ENCODE peak calls at places on chromosomes 2 and 18, in four cellular contexts. One of them, this sample, is unnamed.

GRCh38 chr18:27363918-27364317 is 178.8 kb upstream of the CHST9 start:
- DNase-seq in upper lobe of right lung: no peak
- DNase-seq in lower lobe of right lung: no peak
- DNase-seq in endothelial cell of umbilical vein: no peak
- DNase-seq in this sample: no peak

GRCh38 chr2:172415759-172416158 is 11.6 kb upstream of the ITGA6 start:
- DNase-seq in endothelial cell of umbilical vein: no peak
- DNase-seq in lower lobe of right lung: no peak
- DNase-seq in upper lobe of right lung: no peak
- DNase-seq in this sample: no peak

GRCh38 chr2:132979339-132980093 is 309.5 kb upstream of the LYPD1 start:
- DNase-seq in lower lobe of right lung: no peak
- DNase-seq in endothelial cell of umbilical vein: no peak
- DNase-seq in upper lobe of right lung: no peak
- DNase-seq in this sample: no peak

GRCh38 chr2:150267651-150268415 is 219.6 kb downstream of the RND3 start:
- DNase-seq in endothelial cell of umbilical vein: no peak
- DNase-seq in lower lobe of right lung: no peak
- DNase-seq in upper lobe of right lung: no peak
- DNase-seq in this sample: no peak

GRCh38 chr2:33071591-33071990 is 124.8 kb downstream of the LTBP1 start:
- DNase-seq in endothelial cell of umbilical vein: no peak
- DNase-seq in lower lobe of right lung: no peak
- DNase-seq in upper lobe of right lung: no peak
- DNase-seq in this sample: no peak

GRCh38 chr2:47056374-47056773 is 98.7 kb downstream of the STPG4 start:
- DNase-seq in upper lobe of right lung: no peak
- DNase-seq in lower lobe of right lung: no peak
- DNase-seq in endothelial cell of umbilical vein: no peak
- DNase-seq in this sample: no peak

GRCh38 chr2:174629514-174629913 is 31.9 kb upstream of the WIPF1 start:
- DNase-seq in upper lobe of right lung: no peak
- DNase-seq in lower lobe of right lung: no peak
- DNase-seq in endothelial cell of umbilical vein: no peak
- DNase-seq in this sample: no peak

GRCh38 chr18:54983041-54983686 is 23.9 kb upstream of the CCDC68 start:
- DNase-seq in upper lobe of right lung: no peak
- DNase-seq in lower lobe of right lung: no peak
- DNase-seq in endothelial cell of umbilical vein: peak; percentile 59
- DNase-seq in this sample: no peak

GRCh38 chr2:42901076-42901645 is 108.8 kb upstream of the HAAO start:
- DNase-seq in lower lobe of right lung: no peak
- DNase-seq in upper lobe of right lung: no peak
- DNase-seq in endothelial cell of umbilical vein: peak; percentile 18
- DNase-seq in this sample: no peak

GRCh38 chr2:181779288-181779871 is 99.1 kb upstream of the NEUROD1 start:
- DNase-seq in upper lobe of right lung: no peak
- DNase-seq in endothelial cell of umbilical vein: peak; percentile 91
- DNase-seq in lower lobe of right lung: no peak
- DNase-seq in this sample: no peak

GRCh38 chr2:140998577-140998976 is 1132.2 kb downstream of the LRP1B start:
- DNase-seq in endothelial cell of umbilical vein: no peak
- DNase-seq in upper lobe of right lung: no peak
- DNase-seq in lower lobe of right lung: no peak
- DNase-seq in this sample: no peak

GRCh38 chr2:39697480-39697879 is 31.8 kb downstream of the TMEM178A start:
- DNase-seq in endothelial cell of umbilical vein: peak; percentile 10
- DNase-seq in lower lobe of right lung: no peak
- DNase-seq in upper lobe of right lung: peak; percentile 70
- DNase-seq in this sample: no peak

GRCh38 chr2:71348302-71348701 is 16.7 kb downstream of the ZNF638 start:
- DNase-seq in endothelial cell of umbilical vein: peak; percentile 48
- DNase-seq in upper lobe of right lung: no peak
- DNase-seq in lower lobe of right lung: no peak
- DNase-seq in this sample: no peak

GRCh38 chr2:44184106-44184505 is 15.4 kb downstream of the PPM1B start:
- DNase-seq in endothelial cell of umbilical vein: no peak
- DNase-seq in upper lobe of right lung: no peak
- DNase-seq in lower lobe of right lung: no peak
- DNase-seq in this sample: no peak

GRCh38 chr2:11370377-11371098 is 26.1 kb upstream of the ROCK2 start:
- DNase-seq in upper lobe of right lung: no peak
- DNase-seq in endothelial cell of umbilical vein: no peak
- DNase-seq in lower lobe of right lung: peak; percentile 67
- DNase-seq in this sample: peak; percentile 60

GRCh38 chr2:102282646-102283045 is 28.7 kb upstream of the IL1RL1 start:
- DNase-seq in endothelial cell of umbilical vein: no peak
- DNase-seq in lower lobe of right lung: no peak
- DNase-seq in upper lobe of right lung: no peak
- DNase-seq in this sample: no peak

GRCh38 chr2:23592061-23592685 is 207.2 kb downstream of the KLHL29 start:
- DNase-seq in endothelial cell of umbilical vein: no peak
- DNase-seq in lower lobe of right lung: peak; percentile 35
- DNase-seq in upper lobe of right lung: peak; percentile 55
- DNase-seq in this sample: no peak

GRCh38 chr2:20080415-20080814 is 29.0 kb upstream of the LAPTM4A start:
- DNase-seq in lower lobe of right lung: no peak
- DNase-seq in endothelial cell of umbilical vein: no peak
- DNase-seq in upper lobe of right lung: no peak
- DNase-seq in this sample: no peak

GRCh38 chr2:141723834-141724233 is 407.0 kb downstream of the LRP1B start:
- DNase-seq in upper lobe of right lung: no peak
- DNase-seq in lower lobe of right lung: no peak
- DNase-seq in endothelial cell of umbilical vein: no peak
- DNase-seq in this sample: no peak

GRCh38 chr2:64837116-64837704 is 152.0 kb upstream of the SLC1A4 start:
- DNase-seq in lower lobe of right lung: no peak
- DNase-seq in upper lobe of right lung: no peak
- DNase-seq in endothelial cell of umbilical vein: no peak
- DNase-seq in this sample: no peak

GRCh38 chr2:100070078-100070477 is 72.3 kb downstream of the AFF3 start:
- DNase-seq in upper lobe of right lung: no peak
- DNase-seq in lower lobe of right lung: no peak
- DNase-seq in endothelial cell of umbilical vein: no peak
- DNase-seq in this sample: no peak

GRCh38 chr2:96546321-96546720 is 9.8 kb downstream of the ARID5A start:
- DNase-seq in lower lobe of right lung: no peak
- DNase-seq in upper lobe of right lung: peak; percentile 30
- DNase-seq in endothelial cell of umbilical vein: no peak
- DNase-seq in this sample: peak; percentile 39

GRCh38 chr2:62343636-62344349 is 147.9 kb downstream of the B3GNT2 start:
- DNase-seq in lower lobe of right lung: no peak
- DNase-seq in upper lobe of right lung: no peak
- DNase-seq in endothelial cell of umbilical vein: no peak
- DNase-seq in this sample: no peak

GRCh38 chr2:216551669-216552068 is 53.0 kb downstream of the RPL37A start:
- DNase-seq in upper lobe of right lung: no peak
- DNase-seq in endothelial cell of umbilical vein: no peak
- DNase-seq in lower lobe of right lung: no peak
- DNase-seq in this sample: no peak

GRCh38 chr2:202450785-202451184 is 74.7 kb downstream of the BMPR2 start:
- DNase-seq in endothelial cell of umbilical vein: no peak
- DNase-seq in upper lobe of right lung: no peak
- DNase-seq in lower lobe of right lung: no peak
- DNase-seq in this sample: no peak

GRCh38 chr2:112148477-112148876 is 10.3 kb downstream of the FBLN7 start:
- DNase-seq in lower lobe of right lung: no peak
- DNase-seq in upper lobe of right lung: peak; percentile 36
- DNase-seq in endothelial cell of umbilical vein: no peak
- DNase-seq in this sample: no peak

GRCh38 chr2:195027947-195028346 is 629.1 kb upstream of the SLC39A10 start:
- DNase-seq in lower lobe of right lung: no peak
- DNase-seq in endothelial cell of umbilical vein: no peak
- DNase-seq in upper lobe of right lung: no peak
- DNase-seq in this sample: no peak

GRCh38 chr2:47221956-47222355 is 66.8 kb upstream of the STPG4 start:
- DNase-seq in upper lobe of right lung: no peak
- DNase-seq in lower lobe of right lung: no peak
- DNase-seq in endothelial cell of umbilical vein: peak; percentile 65
- DNase-seq in this sample: no peak

GRCh38 chr2:24793752-24794477 is 690 bp downstream of the CENPO start:
- DNase-seq in lower lobe of right lung: no peak
- DNase-seq in upper lobe of right lung: no peak
- DNase-seq in endothelial cell of umbilical vein: peak; percentile 68
- DNase-seq in this sample: no peak

GRCh38 chr2:131426727-131427126 is 49.2 kb upstream of the TUBA3D start:
- DNase-seq in endothelial cell of umbilical vein: no peak
- DNase-seq in lower lobe of right lung: no peak
- DNase-seq in upper lobe of right lung: no peak
- DNase-seq in this sample: no peak

GRCh38 chr2:9739508-9739907 is 103.8 kb upstream of the TAF1B start:
- DNase-seq in upper lobe of right lung: peak; percentile 77
- DNase-seq in endothelial cell of umbilical vein: no peak
- DNase-seq in lower lobe of right lung: peak; percentile 58
- DNase-seq in this sample: no peak

GRCh38 chr18:29078272-29078671 is 901.3 kb upstream of the CDH2 start:
- DNase-seq in endothelial cell of umbilical vein: no peak
- DNase-seq in upper lobe of right lung: no peak
- DNase-seq in lower lobe of right lung: no peak
- DNase-seq in this sample: no peak

GRCh38 chr2:148989882-148990493 is 48.5 kb upstream of the LYPD6B start:
- DNase-seq in endothelial cell of umbilical vein: peak; percentile 75
- DNase-seq in upper lobe of right lung: no peak
- DNase-seq in lower lobe of right lung: no peak
- DNase-seq in this sample: no peak

GRCh38 chr2:46848446-46848845 is 67.2 kb downstream of the MCFD2 start:
- DNase-seq in endothelial cell of umbilical vein: no peak
- DNase-seq in lower lobe of right lung: no peak
- DNase-seq in upper lobe of right lung: no peak
- DNase-seq in this sample: no peak

GRCh38 chr2:199583676-199584075 is 125.9 kb upstream of the SATB2 start:
- DNase-seq in lower lobe of right lung: no peak
- DNase-seq in upper lobe of right lung: no peak
- DNase-seq in endothelial cell of umbilical vein: no peak
- DNase-seq in this sample: no peak

GRCh38 chr2:199581935-199582336 is 124.2 kb upstream of the SATB2 start:
- DNase-seq in endothelial cell of umbilical vein: peak; percentile 19
- DNase-seq in lower lobe of right lung: no peak
- DNase-seq in upper lobe of right lung: no peak
- DNase-seq in this sample: no peak

GRCh38 chr2:199581504-199581903 is 123.8 kb upstream of the SATB2 start:
- DNase-seq in upper lobe of right lung: no peak
- DNase-seq in endothelial cell of umbilical vein: peak; percentile 22
- DNase-seq in lower lobe of right lung: no peak
- DNase-seq in this sample: no peak
- H3K4me3 ChIP-seq in upper lobe of right lung: peak overlapping the region; percentile 28
- H3K4me3 ChIP-seq in endothelial cell of umbilical vein: peak overlapping the region; percentile 23
- H3K4me3 ChIP-seq in lower lobe of right lung: peak overlapping the region; percentile 40
- H3K4me3 ChIP-seq in this sample: peak overlapping the region; percentile 4

GRCh38 chr2:36267194-36267593 is 88.4 kb upstream of the CRIM1 start:
- DNase-seq in lower lobe of right lung: no peak
- DNase-seq in endothelial cell of umbilical vein: no peak
- DNase-seq in upper lobe of right lung: no peak
- DNase-seq in this sample: no peak
- H3K4me1 ChIP-seq in lower lobe of right lung: no peaks in the 10 kb centered on the region
- H3K4me1 ChIP-seq in endothelial cell of umbilical vein: no peaks in the 10 kb centered on the region
- H3K4me1 ChIP-seq in upper lobe of right lung: no peaks in the 10 kb centered on the region
- H3K4me1 ChIP-seq in this sample: no peaks in the 10 kb centered on the region

DNA sequence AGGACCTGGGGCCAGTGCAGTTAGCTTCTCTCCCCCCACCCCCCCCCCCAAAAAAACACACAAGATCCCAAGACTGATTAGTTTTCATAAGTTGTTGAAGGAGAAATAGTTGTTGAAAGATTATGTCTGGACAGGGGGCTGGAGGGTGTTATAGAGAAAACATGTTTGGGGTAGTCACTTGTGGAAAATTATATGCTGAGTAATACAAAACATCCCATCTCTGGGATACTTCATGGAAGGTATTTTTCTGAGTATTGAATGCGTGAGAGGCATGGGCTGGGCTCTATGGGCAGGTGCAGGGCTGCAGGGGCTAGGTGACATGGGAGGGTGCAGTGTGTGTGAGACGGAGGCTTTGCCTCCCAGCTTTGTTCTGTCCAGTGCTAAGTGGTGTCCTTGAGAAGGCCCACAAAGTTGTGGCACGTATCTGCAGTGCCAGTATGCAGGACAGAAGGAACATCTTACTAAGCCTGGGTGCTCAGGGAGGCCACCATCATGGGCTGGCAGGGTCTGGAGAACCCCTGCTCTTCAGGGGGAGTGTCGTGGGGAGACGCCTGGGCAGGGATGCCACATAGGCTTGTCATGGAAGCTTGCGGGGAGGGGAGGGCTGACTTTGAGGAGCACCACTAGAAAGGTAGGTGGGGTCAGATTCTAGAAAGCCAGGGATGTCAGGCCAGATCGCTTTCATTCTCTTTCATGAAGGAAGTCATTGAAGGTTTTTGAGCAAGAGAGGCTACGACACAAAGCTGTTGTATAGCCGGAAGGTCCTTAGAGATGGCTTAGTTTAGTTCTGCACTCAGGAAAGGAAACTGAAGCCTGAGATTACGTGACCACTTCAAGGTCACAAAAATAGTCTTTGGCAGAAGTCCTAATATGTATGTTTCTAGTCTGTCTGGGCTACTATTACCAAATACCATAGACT is 232.0 kb downstream of the LDLRAD4 start:
- DNase-seq in upper lobe of right lung: no peak
- DNase-seq in endothelial cell of umbilical vein: no peak
- DNase-seq in lower lobe of right lung: no peak
- DNase-seq in this sample: no peak
- H3K4me3 ChIP-seq in upper lobe of right lung: no peak overlapping the region
- H3K4me3 ChIP-seq in endothelial cell of umbilical vein: no peak overlapping the region
- H3K4me3 ChIP-seq in lower lobe of right lung: no peak overlapping the region
- H3K4me3 ChIP-seq in this sample: no peak overlapping the region

GRCh38 chr2:240566203-240567136 is 1.8 kb upstream of the RNPEPL1 start:
- DNase-seq in endothelial cell of umbilical vein: peak; percentile 79
- DNase-seq in upper lobe of right lung: peak; percentile 98
- DNase-seq in lower lobe of right lung: peak; percentile 98
- DNase-seq in this sample: peak; percentile 97

GRCh38 chr2:240561325-240561971 is 1.3 kb downstream of the DUSP28 start:
- DNase-seq in endothelial cell of umbilical vein: peak; percentile 40
- DNase-seq in upper lobe of right lung: no peak
- DNase-seq in lower lobe of right lung: no peak
- DNase-seq in this sample: no peak

GRCh38 chr2:240564571-240565266 is 3.6 kb upstream of the RNPEPL1 start:
- DNase-seq in upper lobe of right lung: no peak
- DNase-seq in endothelial cell of umbilical vein: no peak
- DNase-seq in lower lobe of right lung: no peak
- DNase-seq in this sample: no peak

GRCh38 chr2:240565267-240566202 is 2.7 kb upstream of the RNPEPL1 start:
- DNase-seq in endothelial cell of umbilical vein: peak; percentile 78
- DNase-seq in lower lobe of right lung: peak; percentile 96
- DNase-seq in upper lobe of right lung: peak; percentile 96
- DNase-seq in this sample: peak; percentile 97

DNA sequence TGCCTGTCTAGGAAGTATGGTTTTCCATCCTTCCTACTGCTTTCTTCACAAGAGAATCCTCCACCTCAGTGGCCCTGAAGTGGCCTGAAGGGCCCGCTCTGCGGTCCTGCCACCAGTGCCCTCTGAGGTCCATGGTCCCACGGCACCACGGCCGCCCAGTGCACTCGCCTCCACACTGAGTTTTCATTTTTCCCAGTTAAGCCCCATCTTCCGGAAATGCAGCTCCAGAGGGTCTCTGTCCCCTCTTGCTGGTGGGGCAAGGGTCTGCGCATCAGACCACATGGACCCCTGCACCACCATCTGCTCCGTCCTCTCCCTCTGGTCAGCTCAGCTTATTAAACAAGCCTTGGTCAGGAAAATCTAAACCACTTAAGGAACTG is 4.0 kb downstream of the DUSP28 start:
- DNase-seq in endothelial cell of umbilical vein: no peak
- DNase-seq in lower lobe of right lung: no peak
- DNase-seq in upper lobe of right lung: no peak
- DNase-seq in this sample: no peak
- H3K4me1 ChIP-seq in endothelial cell of umbilical vein: peaks cover 47% of the 10 kb centered on the region
- H3K4me1 ChIP-seq in lower lobe of right lung: peaks cover 72% of the 10 kb centered on the region
- H3K4me1 ChIP-seq in upper lobe of right lung: peaks cover 67% of the 10 kb centered on the region
- H3K4me1 ChIP-seq in this sample: peaks cover 40% of the 10 kb centered on the region